ENCODE peak calls at places on chromosomes 5 and 9, in seven cellular contexts. T is suprapubic skin; R is tibial nerve; V is stimulated activated CD4-positive, alpha-beta T cell treated with anti-CD3 and anti-CD28 coated beads, Interleukin-1b, Interleukin-23, amount 100 ng/mL, for 48 hours; K is stimulated activated CD8-positive, alpha-beta memory T cell treated with anti-CD3 and anti-CD28 coated beads, Interleukin-15, amount 100 ng/mL, for 1 hour; W is activated naive CD8-positive, alpha-beta T cell treated with anti-CD3 and anti-CD28 coated beads, Interleukin-2, amount 50 U/mL, for 24 hours; J is CD8-positive, alpha-beta T cell. M is an unnamed sample.

GRCh38 chr9:99037768-99038167 is 67.1 kb upstream of the TGFBR1 start:
- DNase-seq in T (no peak), R (no peak), V (no peak), K (no peak), W (no peak), J (no peak), M (no peak)

GRCh38 chr9:29044959-29045358 is 1471.7 kb upstream of the C9orf72 start:
- DNase-seq in T (no peak), R (no peak), V (no peak), K (no peak), W (no peak), J (no peak), M (no peak)

GRCh38 chr5:4295663-4296339 is 700.2 kb downstream of the IRX1 start:
- DNase-seq in T (no peak), R (no peak), V (no peak), K (no peak), W (no peak), J (no peak), M (no peak)

GRCh38 chr9:137129089-137129455 is 9.9 kb upstream of the GRIN1 start:
- DNase-seq in T (no peak), R (no peak), V (no peak), K (no peak), W (peak; percentile 36), J (no peak), M (no peak)

GRCh38 chr9:121827251-121827967 is 176.0 kb downstream of the DAB2IP start:
- DNase-seq in T (no peak), R (no peak), V (no peak), K (no peak), W (no peak), J (no peak), M (peak; percentile 52)

GRCh38 chr9:92455217-92455616 is 27.1 kb downstream of the ASPN start:
- DNase-seq in T (no peak), R (no peak), V (no peak), K (no peak), W (no peak), J (no peak), M (no peak)

GRCh38 chr5:33343661-33344327 is 97.0 kb upstream of the TARS1 start:
- DNase-seq in T (no peak), R (no peak), V (no peak), K (no peak), W (no peak), J (no peak), M (no peak)

GRCh38 chr5:54518146-54519082 is 855 bp downstream of the SNX18 start:
- DNase-seq in T (peak; percentile 85), R (no peak), V (peak; percentile 57), K (no peak), W (peak; percentile 64), J (peak; percentile 42), M (no peak)

GRCh38 chr5:40879163-40879942 is 29.9 kb upstream of the C7 start:
- DNase-seq in T (no peak), R (no peak), V (no peak), K (no peak), W (no peak), J (no peak), M (no peak)

GRCh38 chr5:125326114-125326513 is 579.7 kb upstream of the ZNF608 start:
- DNase-seq in T (no peak), R (peak; percentile 46), V (no peak), K (no peak), W (no peak), J (no peak), M (no peak)

GRCh38 chr9:86557063-86557766 is 203.0 kb upstream of the TUT7 start:
- DNase-seq in T (no peak), R (no peak), V (no peak), K (no peak), W (no peak), J (no peak), M (no peak)

GRCh38 chr5:166165600-166165999 is 2125.8 kb upstream of the WWC1 start:
- DNase-seq in T (no peak), R (no peak), V (no peak), K (no peak), W (no peak), J (no peak), M (no peak)